ENCODE peak calls at places on chromosomes 3 and 15, in six cellular contexts. One of them, this sample, is unnamed. For H3K4me1, the result is how much of the 10 kb centered on the place peaks cover.

GRCh38 chr15:29183071-29183831 is 86.4 kb downstream of the NSMCE3 start:
- DNase-seq in MM.1S: no peak
- DNase-seq in colonic mucosa: no peak
- DNase-seq in neural progenitor cell: no peak
- DNase-seq in tibial nerve: no peak
- DNase-seq in suprapubic skin: no peak
- DNase-seq in this sample: no peak

GRCh38 chr3:7876741-7877297 is 624.8 kb upstream of the LMCD1 start:
- DNase-seq in tibial nerve: no peak
- DNase-seq in neural progenitor cell: no peak
- DNase-seq in colonic mucosa: no peak
- DNase-seq in MM.1S: no peak
- DNase-seq in suprapubic skin: no peak
- DNase-seq in this sample: no peak

GRCh38 chr15:36954486-36954885 is 145.9 kb downstream of the MEIS2 start:
- DNase-seq in tibial nerve: no peak
- DNase-seq in suprapubic skin: no peak
- DNase-seq in neural progenitor cell: no peak
- DNase-seq in MM.1S: no peak
- DNase-seq in colonic mucosa: no peak
- DNase-seq in this sample: no peak

GRCh38 chr15:57427367-57427821 is 51.1 kb downstream of the CGNL1 start:
- DNase-seq in colonic mucosa: peak
- DNase-seq in neural progenitor cell: peak
- DNase-seq in suprapubic skin: no peak
- DNase-seq in MM.1S: no peak
- DNase-seq in tibial nerve: peak
- DNase-seq in this sample: peak

GRCh38 chr3:194275231-194275671 is 75.9 kb downstream of the CPN2 start:
- DNase-seq in neural progenitor cell: no peak
- DNase-seq in colonic mucosa: no peak
- DNase-seq in MM.1S: no peak
- DNase-seq in tibial nerve: no peak
- DNase-seq in suprapubic skin: peak
- DNase-seq in this sample: no peak

GRCh38 chr15:51731549-51732267 is 5.7 kb downstream of the LYSMD2 start:
- DNase-seq in tibial nerve: no peak
- DNase-seq in neural progenitor cell: no peak
- DNase-seq in MM.1S: peak
- DNase-seq in suprapubic skin: no peak
- DNase-seq in colonic mucosa: peak
- DNase-seq in this sample: no peak

GRCh38 chr15:45429974-45430792 is 51.8 kb upstream of the GATM start:
- DNase-seq in suprapubic skin: peak
- DNase-seq in MM.1S: peak
- DNase-seq in tibial nerve: peak
- DNase-seq in neural progenitor cell: peak
- DNase-seq in colonic mucosa: peak
- DNase-seq in this sample: peak

GRCh38 chr3:184765730-184766074 is 46.3 kb upstream of the VPS8 start:
- DNase-seq in MM.1S: no peak
- DNase-seq in tibial nerve: no peak
- DNase-seq in neural progenitor cell: no peak
- DNase-seq in suprapubic skin: no peak
- DNase-seq in colonic mucosa: no peak
- DNase-seq in this sample: no peak

GRCh38 chr3:197135212-197135611 is 105.6 kb upstream of the MELTF start:
- DNase-seq in suprapubic skin: no peak
- DNase-seq in tibial nerve: no peak
- DNase-seq in neural progenitor cell: no peak
- DNase-seq in colonic mucosa: no peak
- DNase-seq in MM.1S: no peak
- DNase-seq in this sample: no peak

GRCh38 chr3:45949432-45949831 is 6.2 kb downstream of the CXCR6 start:
- DNase-seq in suprapubic skin: no peak
- DNase-seq in neural progenitor cell: no peak
- DNase-seq in colonic mucosa: no peak
- DNase-seq in tibial nerve: no peak
- DNase-seq in MM.1S: no peak
- DNase-seq in this sample: no peak

GRCh38 chr3:77102916-77103769 is 63.2 kb downstream of the ROBO2 start:
- DNase-seq in suprapubic skin: no peak
- DNase-seq in MM.1S: no peak
- DNase-seq in tibial nerve: no peak
- DNase-seq in colonic mucosa: no peak
- DNase-seq in neural progenitor cell: peak
- DNase-seq in this sample: no peak

GRCh38 chr3:41307065-41307464 is 107.8 kb downstream of the CTNNB1 start:
- DNase-seq in MM.1S: no peak
- DNase-seq in neural progenitor cell: no peak
- DNase-seq in tibial nerve: no peak
- DNase-seq in suprapubic skin: no peak
- DNase-seq in colonic mucosa: no peak
- DNase-seq in this sample: no peak

GRCh38 chr15:33007295-33007855 is 187.1 kb downstream of the FMN1 start:
- DNase-seq in neural progenitor cell: peak
- DNase-seq in tibial nerve: no peak
- DNase-seq in suprapubic skin: no peak
- DNase-seq in MM.1S: no peak
- DNase-seq in colonic mucosa: no peak
- DNase-seq in this sample: peak

GRCh38 chr15:68252925-68253534 is 23.5 kb upstream of the CLN6 start:
- DNase-seq in MM.1S: peak
- DNase-seq in tibial nerve: peak
- DNase-seq in suprapubic skin: no peak
- DNase-seq in colonic mucosa: peak
- DNase-seq in neural progenitor cell: peak
- DNase-seq in this sample: peak

GRCh38 chr3:161104561-161105551 is at the start of gene B3GALNT1:
- DNase-seq in tibial nerve: peak
- DNase-seq in colonic mucosa: peak
- DNase-seq in MM.1S: no peak
- DNase-seq in neural progenitor cell: peak
- DNase-seq in suprapubic skin: peak
- DNase-seq in this sample: peak

GRCh38 chr3:117709108-117709507 is 999.5 kb downstream of the TUSC7 start:
- DNase-seq in suprapubic skin: no peak
- DNase-seq in colonic mucosa: no peak
- DNase-seq in tibial nerve: no peak
- DNase-seq in neural progenitor cell: no peak
- DNase-seq in MM.1S: no peak
- DNase-seq in this sample: no peak

GRCh38 chr15:74130089-74130848 is at the start of gene ISLR2:
- DNase-seq in suprapubic skin: peak
- DNase-seq in colonic mucosa: no peak
- DNase-seq in neural progenitor cell: peak
- DNase-seq in MM.1S: no peak
- DNase-seq in tibial nerve: no peak
- DNase-seq in this sample: no peak

GRCh38 chr3:13615019-13615528 is 66.1 kb downstream of the FBLN2 start:
- DNase-seq in colonic mucosa: no peak
- DNase-seq in tibial nerve: no peak
- DNase-seq in neural progenitor cell: no peak
- DNase-seq in suprapubic skin: no peak
- DNase-seq in MM.1S: no peak
- DNase-seq in this sample: no peak

GRCh38 chr15:82122754-82123400 is 77.1 kb upstream of the MEX3B start:
- DNase-seq in neural progenitor cell: no peak
- DNase-seq in MM.1S: no peak
- DNase-seq in colonic mucosa: no peak
- DNase-seq in suprapubic skin: no peak
- DNase-seq in tibial nerve: peak
- DNase-seq in this sample: no peak

GRCh38 chr3:9793161-9793781 is 389 bp downstream of the ARPC4 start:
- DNase-seq in suprapubic skin: no peak
- DNase-seq in neural progenitor cell: peak
- DNase-seq in MM.1S: peak
- DNase-seq in tibial nerve: no peak
- DNase-seq in colonic mucosa: peak
- DNase-seq in this sample: no peak

GRCh38 chr3:87198774-87199173 is 28.3 kb upstream of the CHMP2B start:
- DNase-seq in MM.1S: no peak
- DNase-seq in neural progenitor cell: no peak
- DNase-seq in colonic mucosa: no peak
- DNase-seq in tibial nerve: no peak
- DNase-seq in suprapubic skin: no peak
- DNase-seq in this sample: no peak

GRCh38 chr3:114444216-114444615 is 150.4 kb downstream of the TIGIT start:
- DNase-seq in MM.1S: no peak
- DNase-seq in suprapubic skin: no peak
- DNase-seq in colonic mucosa: no peak
- DNase-seq in neural progenitor cell: no peak
- DNase-seq in tibial nerve: no peak
- DNase-seq in this sample: no peak

GRCh38 chr3:74756586-74756985 is 142.1 kb upstream of the CNTN3 start:
- DNase-seq in colonic mucosa: no peak
- DNase-seq in suprapubic skin: no peak
- DNase-seq in MM.1S: no peak
- DNase-seq in tibial nerve: no peak
- DNase-seq in neural progenitor cell: peak
- DNase-seq in this sample: no peak

GRCh38 chr15:78038585-78039247 is 38.8 kb downstream of the TBC1D2B start:
- DNase-seq in colonic mucosa: peak
- DNase-seq in neural progenitor cell: no peak
- DNase-seq in tibial nerve: no peak
- DNase-seq in MM.1S: no peak
- DNase-seq in suprapubic skin: no peak
- DNase-seq in this sample: no peak

GRCh38 chr3:38627956-38628355 is 21.5 kb downstream of the SCN5A start:
- DNase-seq in colonic mucosa: no peak
- DNase-seq in MM.1S: peak
- DNase-seq in suprapubic skin: no peak
- DNase-seq in neural progenitor cell: peak
- DNase-seq in tibial nerve: no peak
- DNase-seq in this sample: peak

GRCh38 chr15:52717924-52718323 is 38.7 kb upstream of the ATOSA start:
- DNase-seq in MM.1S: no peak
- DNase-seq in suprapubic skin: no peak
- DNase-seq in tibial nerve: no peak
- DNase-seq in neural progenitor cell: peak
- DNase-seq in colonic mucosa: no peak
- DNase-seq in this sample: no peak

GRCh38 chr3:106176734-106177133 is 307.9 kb upstream of the CBLB start:
- DNase-seq in suprapubic skin: no peak
- DNase-seq in tibial nerve: no peak
- DNase-seq in neural progenitor cell: no peak
- DNase-seq in MM.1S: no peak
- DNase-seq in colonic mucosa: no peak
- DNase-seq in this sample: no peak

GRCh38 chr3:111069974-111070751 is 1.5 kb upstream of the NECTIN3 start:
- DNase-seq in tibial nerve: peak
- DNase-seq in colonic mucosa: peak
- DNase-seq in suprapubic skin: no peak
- DNase-seq in MM.1S: no peak
- DNase-seq in neural progenitor cell: peak
- DNase-seq in this sample: no peak

GRCh38 chr3:136604961-136605360 is 147.2 kb downstream of the STAG1 start:
- DNase-seq in suprapubic skin: no peak
- DNase-seq in colonic mucosa: no peak
- DNase-seq in neural progenitor cell: no peak
- DNase-seq in MM.1S: no peak
- DNase-seq in tibial nerve: no peak
- DNase-seq in this sample: no peak

GRCh38 chr3:123535580-123535979 is 49.3 kb downstream of the HACD2 start:
- DNase-seq in colonic mucosa: no peak
- DNase-seq in neural progenitor cell: no peak
- DNase-seq in MM.1S: no peak
- DNase-seq in suprapubic skin: no peak
- DNase-seq in tibial nerve: no peak
- DNase-seq in this sample: no peak
- H3K4me1 ChIP-seq in colonic mucosa: under half
- H3K4me1 ChIP-seq in neural progenitor cell: under half
- H3K4me1 ChIP-seq in MM.1S: under half
- H3K4me1 ChIP-seq in suprapubic skin: under half
- H3K4me1 ChIP-seq in tibial nerve: under half
- H3K4me1 ChIP-seq in this sample: under half

DNA sequence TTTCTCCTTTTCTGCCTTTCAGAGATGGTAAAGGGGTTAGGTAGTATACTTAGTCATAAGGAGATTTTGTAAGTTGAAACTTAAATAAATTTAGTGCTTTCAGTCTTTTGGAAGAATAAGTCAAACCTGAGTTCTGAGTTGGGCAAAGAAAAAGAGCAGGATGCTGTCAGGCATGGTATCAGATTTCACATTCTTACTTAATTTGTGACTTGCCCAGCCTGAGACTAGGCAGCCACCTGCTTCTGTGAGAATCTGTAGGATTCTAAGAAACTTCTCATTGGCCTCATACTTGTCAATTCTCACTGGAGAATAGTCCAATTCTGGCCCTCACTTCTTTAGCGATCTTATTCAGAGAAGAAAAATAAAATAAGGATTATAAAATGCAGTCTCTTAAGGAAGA is 577.5 kb downstream of the DIPK2A start:
- DNase-seq in colonic mucosa: no peak
- DNase-seq in tibial nerve: no peak
- DNase-seq in suprapubic skin: no peak
- DNase-seq in MM.1S: peak
- DNase-seq in neural progenitor cell: peak
- DNase-seq in this sample: peak
- H3K4me1 ChIP-seq in colonic mucosa: under half
- H3K4me1 ChIP-seq in tibial nerve: under half
- H3K4me1 ChIP-seq in suprapubic skin: under half
- H3K4me1 ChIP-seq in MM.1S: under half
- H3K4me1 ChIP-seq in neural progenitor cell: under half
- H3K4me1 ChIP-seq in this sample: under half

DNA sequence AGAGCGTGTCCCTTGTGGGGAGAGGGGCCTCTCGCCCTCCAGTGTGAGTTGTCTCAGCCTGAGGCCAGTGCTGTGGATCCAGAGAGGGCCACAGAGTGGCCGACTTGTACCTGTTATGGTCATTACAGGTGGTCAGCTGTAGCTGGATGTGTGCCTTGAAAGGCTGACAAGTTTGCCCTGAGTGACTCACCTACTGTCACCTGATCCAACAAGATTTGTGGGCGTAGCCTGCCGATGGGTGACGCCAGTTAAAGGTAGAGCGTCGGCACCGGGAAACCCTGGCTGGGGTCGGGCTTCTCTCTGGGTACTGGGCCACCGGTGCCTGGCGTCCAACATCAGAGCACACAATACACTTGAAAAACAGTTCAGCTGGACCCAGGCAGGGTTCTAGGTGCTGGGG is 2.8 kb upstream of the ISG20 start:
- DNase-seq in colonic mucosa: peak
- DNase-seq in neural progenitor cell: no peak
- DNase-seq in MM.1S: no peak
- DNase-seq in tibial nerve: no peak
- DNase-seq in suprapubic skin: peak
- DNase-seq in this sample: no peak
- H3K4me1 ChIP-seq in colonic mucosa: under half
- H3K4me1 ChIP-seq in neural progenitor cell: under half
- H3K4me1 ChIP-seq in MM.1S: half or more
- H3K4me1 ChIP-seq in tibial nerve: under half
- H3K4me1 ChIP-seq in suprapubic skin: under half
- H3K4me1 ChIP-seq in this sample: under half

GRCh38 chr3:192684151-192684550 is 43.2 kb downstream of the FGF12 start:
- DNase-seq in suprapubic skin: no peak
- DNase-seq in tibial nerve: no peak
- DNase-seq in MM.1S: no peak
- DNase-seq in neural progenitor cell: no peak
- DNase-seq in colonic mucosa: no peak
- DNase-seq in this sample: no peak
- H3K4me1 ChIP-seq in suprapubic skin: under half
- H3K4me1 ChIP-seq in tibial nerve: under half
- H3K4me1 ChIP-seq in MM.1S: under half
- H3K4me1 ChIP-seq in neural progenitor cell: under half
- H3K4me1 ChIP-seq in colonic mucosa: under half
- H3K4me1 ChIP-seq in this sample: under half

This sample was measured in NT2/D1.